ENCODE peak calls at places on chromosomes 6 and 20, in six cellular contexts. Z is GM23338, J is NB4, F is A549, W is mesothelial cell of epicardium, E is astrocyte of the spinal cord. C is an unnamed sample.

GRCh38 chr6:41965429-41966213 is 24.0 kb upstream of the CCND3 start:
- DNase-seq in J (no peak), W (no peak), E (no peak), F (no peak), Z (peak; percentile 99), C (no peak)

GRCh38 chr6:158442309-158442705 is 117.6 kb upstream of the TMEM181 start:
- DNase-seq in Z (no peak), J (no peak), W (no peak), E (no peak), F (no peak), C (no peak)

GRCh38 chr6:148323344-148323743 is 19.3 kb upstream of the SASH1 start:
- DNase-seq in F (no peak), E (no peak), Z (no peak), W (no peak), J (no peak), C (no peak)

GRCh38 chr6:119043783-119044182 is 34.7 kb downstream of the FAM184A start:
- DNase-seq in F (no peak), J (no peak), Z (no peak), E (no peak), W (no peak), C (no peak)

GRCh38 chr20:49539481-49540231 is 28.3 kb downstream of the PTGIS start:
- DNase-seq in Z (no peak), J (no peak), F (no peak), E (no peak), W (no peak), C (peak; percentile 74)

GRCh38 chr6:2863901-2864300 is 22.2 kb upstream of the SERPINB1 start:
- DNase-seq in W (no peak), F (no peak), Z (no peak), J (no peak), E (no peak), C (peak; percentile 53)

GRCh38 chr6:31614075-31614619 is 887 bp upstream of the AIF1 start:
- DNase-seq in Z (no peak), J (peak; percentile 45), E (no peak), F (no peak), W (no peak), C (no peak)

GRCh38 chr6:106832766-106833510 is 141.6 kb downstream of the CD24 start:
- DNase-seq in Z (no peak), W (no peak), J (no peak), F (no peak), E (no peak), C (no peak)

GRCh38 chr6:11354019-11354418 is 121.6 kb upstream of the NEDD9 start:
- DNase-seq in W (no peak), F (no peak), E (peak; percentile 90), Z (no peak), J (peak; percentile 32), C (no peak)

GRCh38 chr6:136593748-136594490 is 43.7 kb upstream of the MAP7 start:
- DNase-seq in J (peak; percentile 96), E (peak; percentile 98), W (no peak), Z (peak; percentile 60), F (no peak), C (no peak)

GRCh38 chr6:137878810-137879285 is 11.8 kb downstream of the TNFAIP3 start:
- DNase-seq in F (no peak), W (no peak), Z (peak; percentile 92), E (no peak), J (no peak), C (no peak)

GRCh38 chr20:15593061-15593460 is 980.2 kb downstream of the KIF16B start:
- DNase-seq in Z (no peak), J (no peak), W (no peak), F (no peak), E (no peak), C (no peak)

GRCh38 chr20:15599961-15600360 is 973.3 kb downstream of the KIF16B start:
- DNase-seq in E (no peak), F (no peak), W (no peak), Z (no peak), J (no peak), C (no peak)

GRCh38 chr20:15596220-15596875 is 976.9 kb downstream of the KIF16B start:
- DNase-seq in W (no peak), J (no peak), E (no peak), F (no peak), Z (no peak), C (no peak)

GRCh38 chr20:15597306-15597705 is 975.9 kb downstream of the KIF16B start:
- DNase-seq in E (no peak), W (no peak), F (no peak), J (no peak), Z (no peak), C (no peak)

GRCh38 chr20:15594296-15594695 is 979.0 kb downstream of the KIF16B start:
- DNase-seq in F (no peak), E (no peak), J (no peak), Z (no peak), W (peak; percentile 45), C (no peak)
- TF ChIP-seq CTCF in F (no peak), E (no peak), J (no peak), Z (no peak), W (no peak), C (no peak)

GRCh38 chr20:38726849-38727601 is 2.7 kb downstream of the SLC32A1 start:
- DNase-seq in W (peak; percentile 67), F (no peak), E (no peak), Z (peak; percentile 98), J (peak; percentile 52), C (no peak)

GRCh38 chr20:38724603-38725457 is 544 bp downstream of the SLC32A1 start:
- DNase-seq in J (no peak), W (no peak), Z (peak; percentile 92), E (no peak), F (no peak), C (no peak)

GRCh38 chr20:38727602-38728236 is 3.4 kb downstream of the SLC32A1 start:
- DNase-seq in Z (no peak), J (no peak), E (no peak), F (no peak), W (no peak), C (no peak)

GRCh38 chr20:38725458-38725958 is 1.2 kb downstream of the SLC32A1 start:
- DNase-seq in F (no peak), W (no peak), E (no peak), J (no peak), Z (no peak), C (no peak)

GRCh38 chr20:38725959-38726848 is 1.9 kb downstream of the SLC32A1 start:
- DNase-seq in Z (peak; percentile 96), E (no peak), J (peak; percentile 51), W (peak; percentile 64), F (peak; percentile 84), C (no peak)
- TF ChIP-seq CTCF in Z (peak; percentile 76), E (peak; percentile 40), J (peak; percentile 48), W (no peak), F (peak; percentile 57), C (peak; percentile 32)

GRCh38 chr20:44849712-44850111 is 35.8 kb upstream of the YWHAB start:
- DNase-seq in W (no peak), Z (no peak), F (no peak), E (no peak), J (no peak), C (no peak)
- TF ChIP-seq CTCF in W (no peak), Z (peak; percentile 31), F (no peak), E (no peak), J (no peak), C (no peak)

DNA sequence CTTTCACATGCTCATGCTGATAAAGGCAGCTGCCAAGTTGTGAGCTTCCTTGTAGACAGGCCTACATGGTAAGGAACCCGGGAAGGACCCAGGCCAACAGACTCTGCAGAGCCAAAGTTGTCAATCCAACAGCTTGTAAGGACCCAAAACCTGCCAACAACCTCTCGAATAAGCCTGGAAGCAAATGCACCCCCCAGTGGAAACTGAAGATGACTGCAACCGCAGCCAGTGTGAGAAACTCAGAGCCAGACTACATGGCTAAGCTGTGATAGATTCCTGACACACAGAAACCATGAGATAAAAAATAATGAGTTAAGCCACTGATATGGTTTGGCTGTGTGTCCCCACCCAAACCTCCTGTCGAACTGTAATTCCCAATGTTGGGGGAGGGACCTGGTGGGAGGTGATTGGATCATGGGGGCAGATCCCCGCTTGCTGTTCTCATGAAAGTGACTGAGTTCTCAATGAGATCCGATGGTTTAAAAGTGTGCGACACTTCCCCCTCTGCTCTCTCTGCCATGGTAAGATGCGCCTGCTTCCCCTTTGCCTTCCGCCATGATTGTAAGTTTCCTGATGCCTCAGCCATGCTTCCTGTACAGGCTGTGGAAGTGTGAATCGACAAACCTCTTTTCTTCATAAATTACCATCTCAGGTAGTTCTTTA is 18.8 kb upstream of the CLPSL2 start:
- DNase-seq in E (peak; percentile 37), J (peak; percentile 70), F (peak; percentile 46), W (no peak), Z (peak; percentile 91), C (no peak)
- TF ChIP-seq CTCF in E (peak; percentile 56), J (peak; percentile 75), F (peak; percentile 36), W (no peak), Z (peak; percentile 68), C (peak; percentile 45)

GRCh38 chr6:116218172-116218633 is 35.7 kb downstream of the TSPYL4 start:
- DNase-seq in W (no peak), J (peak; percentile 30), F (no peak), E (peak; percentile 46), Z (no peak), C (no peak)
- TF ChIP-seq CTCF in W (peak; percentile 49), J (no peak), F (peak; percentile 43), E (peak; percentile 25), Z (peak; percentile 65), C (peak; percentile 63)

GRCh38 chr6:135013211-135013610 is 41.4 kb downstream of the HBS1L start:
- DNase-seq in E (no peak), F (no peak), W (no peak), Z (no peak), J (no peak), C (no peak)

GRCh38 chr6:135014353-135014832 is 40.2 kb downstream of the HBS1L start:
- DNase-seq in J (no peak), E (no peak), W (no peak), Z (no peak), F (no peak), C (no peak)

GRCh38 chr6:135012349-135012748 is 42.3 kb downstream of the HBS1L start:
- DNase-seq in E (no peak), Z (no peak), F (no peak), J (no peak), W (no peak), C (no peak)

GRCh38 chr6:135008941-135009290 is 45.7 kb downstream of the HBS1L start:
- DNase-seq in J (no peak), F (no peak), W (no peak), E (no peak), Z (no peak), C (no peak)

GRCh38 chr6:135012764-135013163 is 41.9 kb downstream of the HBS1L start:
- DNase-seq in F (no peak), Z (no peak), W (no peak), E (peak; percentile 16), J (no peak), C (no peak)
- TF ChIP-seq CTCF in F (no peak), Z (no peak), W (no peak), E (no peak), J (no peak), C (no peak)

GRCh38 chr20:19017104-19017690 is 195.2 kb upstream of the SLC24A3 start:
- DNase-seq in F (no peak), W (no peak), E (no peak), Z (no peak), J (peak; percentile 22), C (peak; percentile 70)
- TF ChIP-seq CTCF in F (no peak), W (no peak), E (no peak), Z (no peak), J (no peak), C (no peak)